ENCODE peak calls at places on chromosome 1, in four cellular contexts. O is K562, X is WTC11, J is HepG2. T is an unnamed sample.

GRCh38 chr1:1609822-1610485 is 5.3 kb upstream of the MIB2 start:
- DNase-seq in X (no peak), O (no peak), J (no peak), T (no peak)

GRCh38 chr1:182181167-182181572 is 119.7 kb upstream of the ZNF648 start:
- DNase-seq in J (no peak), X (no peak), O (no peak), T (no peak)

GRCh38 chr1:109769335-109770078 is 5.8 kb upstream of the EPS8L3 start:
- DNase-seq in X (peak), J (no peak), O (no peak), T (no peak)

GRCh38 chr1:9233241-9233941 is 1.2 kb upstream of the H6PD start:
- DNase-seq in O (no peak), X (no peak), J (peak), T (no peak)

GRCh38 chr1:190563230-190563629 is 85.6 kb upstream of the BRINP3 start:
- DNase-seq in J (no peak), O (no peak), X (no peak), T (peak)

GRCh38 chr1:22114083-22115012 is 28.5 kb downstream of the WNT4 start:
- DNase-seq in X (no peak), J (no peak), O (no peak), T (no peak)

GRCh38 chr1:117026361-117026760 is 24.8 kb downstream of the CD101 start:
- DNase-seq in X (no peak), J (no peak), O (no peak), T (no peak)

GRCh38 chr1:31152181-31152768 is 86.8 kb upstream of the PUM1 start:
- DNase-seq in O (no peak), X (no peak), J (peak), T (peak)

GRCh38 chr1:228145050-228145343 is 4.7 kb upstream of the GJC2 start:
- DNase-seq in J (no peak), O (no peak), X (no peak), T (no peak)

GRCh38 chr1:16617101-16617727 is 3.9 kb upstream of the NBPF1 start:
- DNase-seq in O (peak), X (peak), J (no peak), T (no peak)

GRCh38 chr1:119139393-119139792 is 1.1 kb downstream of the WARS2 start:
- DNase-seq in J (no peak), X (no peak), O (no peak), T (no peak)

GRCh38 chr1:164609084-164609483 is 50.1 kb downstream of the PBX1 start:
- DNase-seq in O (no peak), X (no peak), J (no peak), T (no peak)
- TF ChIP-seq ELF4 in O (no peak), X (no peak), J (no peak), T (no peak)

GRCh38 chr1:40626383-40626770 is 39.1 kb downstream of the RIMS3 start:
- DNase-seq in X (no peak), J (no peak), O (no peak), T (no peak)

GRCh38 chr1:40625476-40626382 is 39.8 kb downstream of the RIMS3 start:
- DNase-seq in J (no peak), O (no peak), X (no peak), T (no peak)

GRCh38 chr1:40628903-40629292 is 36.6 kb downstream of the RIMS3 start:
- DNase-seq in J (no peak), O (no peak), X (no peak), T (no peak)

GRCh38 chr1:40630488-40631223 is 34.8 kb downstream of the RIMS3 start:
- DNase-seq in J (peak), X (peak), O (peak), T (peak)

GRCh38 chr1:40627987-40628902 is 37.2 kb downstream of the RIMS3 start:
- DNase-seq in O (no peak), J (no peak), X (no peak), T (no peak)
- TF ChIP-seq ELF4 in O (no peak), J (no peak), X (no peak), T (no peak)

GRCh38 chr1:26555550-26555981 is 26.0 kb downstream of the RPS6KA1 start:
- DNase-seq in X (no peak), J (peak), O (peak), T (no peak)
- TF ChIP-seq ELF4 in X (no peak), J (no peak), O (no peak), T (no peak)

GRCh38 chr1:55720243-55720642 is 505.1 kb upstream of the USP24 start:
- DNase-seq in O (no peak), X (no peak), J (no peak), T (no peak)
- TF ChIP-seq ELF4 in O (no peak), X (no peak), J (no peak), T (no peak)

GRCh38 chr1:229411434-229412055 is 22.3 kb downstream of the ACTA1 start:
- DNase-seq in O (no peak), X (no peak), J (no peak), T (no peak)

GRCh38 chr1:229409616-229410369 is 24.1 kb downstream of the ACTA1 start:
- DNase-seq in J (peak), O (no peak), X (no peak), T (no peak)

GRCh38 chr1:229412056-229412455 is 21.8 kb downstream of the ACTA1 start:
- DNase-seq in O (no peak), X (no peak), J (no peak), T (no peak)

GRCh38 chr1:229410370-229410691 is 23.6 kb downstream of the ACTA1 start:
- DNase-seq in J (no peak), X (no peak), O (no peak), T (no peak)

GRCh38 chr1:229410692-229411433 is 23.0 kb downstream of the ACTA1 start:
- DNase-seq in J (no peak), O (peak), X (peak), T (peak)
- TF ChIP-seq ELF4 in J (no peak), O (no peak), X (no peak), T (no peak)